ENCODE peak calls at places on chromosome 21, in five cellular contexts. D is NCI-H1092; I is activated CD4-positive, alpha-beta T cell treated with anti-CD3 and anti-CD28 coated beads, Interleukin-2, amount 50 U/mL, for 1 hour; B is stimulated activated CD4-positive, alpha-beta T cell treated with anti-CD3 and anti-CD28 coated beads, Interleukin-15, amount 100 ng/mL, for 1 hour; O is naive B cell. C is an unnamed sample.

GRCh38 chr21:43597052-43597451 is 62.2 kb downstream of the HSF2BP start:
- DNase-seq in D (no peak), I (no peak), B (no peak), O (no peak), C (no peak)

GRCh38 chr21:46168238-46168637 is 12.9 kb upstream of the FTCD start:
- DNase-seq in D (no peak), I (no peak), B (no peak), O (no peak), C (no peak)

GRCh38 chr21:44887807-44888580 is 14.5 kb upstream of the PTTG1IP start:
- DNase-seq in D (no peak), I (no peak), B (no peak), O (no peak), C (no peak)

GRCh38 chr21:36803801-36804452 is 105.0 kb downstream of the SIM2 start:
- DNase-seq in D (no peak), I (no peak), B (no peak), O (no peak), C (no peak)

GRCh38 chr21:28742527-28742926 is 250.2 kb downstream of the LTN1 start:
- DNase-seq in D (no peak), I (no peak), B (no peak), O (no peak), C (no peak)

GRCh38 chr21:37915516-37915915 is 741 bp downstream of the KCNJ6 start:
- DNase-seq in D (no peak), I (no peak), B (no peak), O (no peak), C (peak; percentile 24)

GRCh38 chr21:39006653-39007417 is 176.4 kb downstream of the PSMG1 start:
- DNase-seq in D (no peak), I (no peak), B (no peak), O (no peak), C (no peak)

GRCh38 chr21:21046063-21046462 is 47.9 kb downstream of the NCAM2 start:
- DNase-seq in D (no peak), I (no peak), B (no peak), O (no peak), C (no peak)

GRCh38 chr21:43362928-43363314 is 64.0 kb downstream of the SIK1 start:
- DNase-seq in D (no peak), I (no peak), B (no peak), O (peak; percentile 33), C (no peak)

GRCh38 chr21:36723371-36723881 is 24.5 kb downstream of the SIM2 start:
- DNase-seq in D (no peak), I (no peak), B (no peak), O (no peak), C (no peak)

GRCh38 chr21:29335720-29336119 is 37.0 kb downstream of the BACH1 start:
- DNase-seq in D (no peak), I (no peak), B (no peak), O (no peak), C (no peak)

GRCh38 chr21:15204887-15205286 is 140.1 kb upstream of the NRIP1 start:
- DNase-seq in D (no peak), I (no peak), B (no peak), O (no peak), C (no peak)

GRCh38 chr21:32592929-32593502 is 7.7 kb upstream of the TCP10L start:
- DNase-seq in D (no peak), I (no peak), B (no peak), O (no peak), C (no peak)

GRCh38 chr21:42171091-42172053 is 47.6 kb upstream of the ABCG1 start:
- DNase-seq in D (no peak), I (no peak), B (no peak), O (no peak), C (peak; percentile 84)

GRCh38 chr21:17611414-17612022 is 1.2 kb downstream of the BTG3 start:
- DNase-seq in D (peak; percentile 46), I (peak; percentile 75), B (peak; percentile 57), O (peak; percentile 65), C (peak; percentile 85)

GRCh38 chr21:30446969-30447368 is 6.9 kb downstream of the KRTAP15-1 start:
- DNase-seq in D (no peak), I (no peak), B (no peak), O (no peak), C (no peak)

GRCh38 chr21:43340491-43341348 is 86.2 kb downstream of the SIK1 start:
- DNase-seq in D (no peak), I (no peak), B (no peak), O (no peak), C (no peak)